ENCODE peak calls at places on chromosomes 13 and 19, in seven cellular contexts. B, Z, Q, J, U, V and X are unnamed samples.

GRCh38 chr19:47839913-47840312 is 18.2 kb downstream of the CRX start:
- DNase-seq in Q (no peak), Z (no peak), B (no peak), V (no peak), U (no peak), J (no peak), X (no peak)

GRCh38 chr13:26910754-26911465 is 150.3 kb upstream of the GPR12 start:
- DNase-seq in Q (no peak), U (no peak), J (no peak), B (no peak), V (no peak), Z (no peak), X (no peak)

GRCh38 chr19:13817018-13817614 is 21.9 kb downstream of the ZSWIM4 start:
- DNase-seq in V (peak; percentile 98), Q (no peak), B (peak; percentile 88), U (peak; percentile 21), Z (no peak), J (no peak), X (no peak)

GRCh38 chr19:20079487-20079886 is 1.7 kb downstream of the ZNF90 start:
- DNase-seq in B (no peak), V (no peak), U (no peak), Q (no peak), J (no peak), Z (no peak), X (no peak)

GRCh38 chr13:77033717-77034302 is 6.9 kb upstream of the FBXL3 start:
- DNase-seq in V (no peak), B (no peak), U (no peak), Z (no peak), J (no peak), Q (peak; percentile 60), X (no peak)

GRCh38 chr13:25882732-25883357 is 169.0 kb downstream of the SHISA2 start:
- DNase-seq in B (no peak), J (no peak), Q (no peak), U (no peak), Z (no peak), V (no peak), X (no peak)

GRCh38 chr19:13082192-13083007 is 20.3 kb downstream of the LYL1 start:
- DNase-seq in V (no peak), Z (no peak), J (no peak), B (peak; percentile 49), U (no peak), Q (peak; percentile 62), X (peak; percentile 79)

GRCh38 chr13:76942363-76942762 is 5.9 kb upstream of the ACOD1 start:
- DNase-seq in V (no peak), Z (no peak), U (no peak), J (no peak), B (no peak), Q (no peak), X (no peak)

GRCh38 chr13:97856001-97856675 is 97.3 kb upstream of the IPO5 start:
- DNase-seq in V (no peak), B (no peak), J (peak; percentile 62), Z (no peak), U (peak; percentile 16), Q (no peak), X (no peak)

GRCh38 chr19:1243768-1244692 is 2.5 kb downstream of the ATP5F1D start:
- DNase-seq in Q (peak; percentile 77), Z (no peak), V (no peak), U (peak; percentile 90), J (peak; percentile 93), B (no peak), X (peak; percentile 94)

GRCh38 chr13:44305845-44306244 is 67.8 kb upstream of the SERP2 start:
- DNase-seq in U (no peak), J (no peak), B (no peak), Q (peak; percentile 67), V (no peak), Z (no peak), X (peak; percentile 38)

GRCh38 chr13:110426745-110427144 is 119.7 kb downstream of the COL4A2 start:
- DNase-seq in V (no peak), Q (no peak), J (no peak), Z (no peak), B (no peak), U (no peak), X (no peak)

GRCh38 chr19:7287716-7288115 is 6.5 kb downstream of the INSR start:
- DNase-seq in J (no peak), Z (no peak), V (no peak), U (no peak), B (no peak), Q (no peak), X (peak; percentile 32)

GRCh38 chr13:46146898-46147297 is 35.1 kb downstream of the LCP1 start:
- DNase-seq in B (no peak), Z (no peak), J (peak; percentile 33), V (no peak), U (no peak), Q (no peak), X (peak; percentile 63)

GRCh38 chr19:4173479-4174211 is 8.7 kb downstream of the SIRT6 start:
- DNase-seq in V (no peak), U (no peak), Z (no peak), Q (no peak), B (no peak), J (no peak), X (no peak)

GRCh38 chr13:30720470-30720869 is 14.9 kb upstream of the ALOX5AP start:
- DNase-seq in U (no peak), B (no peak), J (no peak), Z (no peak), Q (no peak), V (no peak), X (no peak)

GRCh38 chr19:34088292-34088691 is 84.0 kb upstream of the LSM14A start:
- DNase-seq in B (no peak), V (no peak), Q (no peak), U (no peak), J (no peak), Z (no peak), X (no peak)

GRCh38 chr19:17346109-17346671 is 8.8 kb downstream of the GTPBP3 start:
- DNase-seq in U (peak; percentile 74), V (peak; percentile 63), J (peak; percentile 85), Q (peak; percentile 42), B (peak; percentile 89), Z (no peak), X (peak; percentile 74)

GRCh38 chr19:8575467-8575997 is 1.7 kb downstream of the MYO1F start:
- DNase-seq in B (no peak), J (no peak), Q (peak; percentile 35), U (no peak), V (no peak), Z (no peak), X (no peak)

GRCh38 chr19:50266896-50267295 is 62.3 kb downstream of the KCNC3 start:
- DNase-seq in J (no peak), U (no peak), Z (no peak), B (peak; percentile 98), Q (no peak), V (peak; percentile 84), X (no peak)

GRCh38 chr19:29671393-29672076 is 6.3 kb downstream of the PLEKHF1 start:
- DNase-seq in U (no peak), V (no peak), B (peak; percentile 68), Z (peak; percentile 50), Q (no peak), J (peak; percentile 43), X (no peak)

GRCh38 chr13:31159306-31159705 is 2.4 kb downstream of the HSPH1 start:
- DNase-seq in Z (no peak), B (no peak), Q (peak; percentile 7), V (no peak), J (no peak), U (no peak), X (no peak)

GRCh38 chr13:32264407-32264806 is 50.8 kb downstream of the ZAR1L start:
- DNase-seq in Z (no peak), Q (peak; percentile 55), B (no peak), J (peak; percentile 42), U (peak; percentile 89), V (no peak), X (no peak)

GRCh38 chr13:35349673-35350278 is 126.7 kb downstream of the MAB21L1 start:
- DNase-seq in U (peak; percentile 11), Q (no peak), Z (no peak), J (no peak), B (no peak), V (no peak), X (no peak)

GRCh38 chr19:18868380-18869230 is 27.4 kb downstream of the CERS1 start:
- DNase-seq in Q (no peak), J (no peak), U (no peak), Z (no peak), B (no peak), V (no peak), X (no peak)

GRCh38 chr19:10935371-10936059 is 6.9 kb downstream of the TIMM29 start:
- DNase-seq in B (peak; percentile 6), Z (no peak), Q (no peak), U (no peak), V (no peak), J (no peak), X (no peak)

DNA sequence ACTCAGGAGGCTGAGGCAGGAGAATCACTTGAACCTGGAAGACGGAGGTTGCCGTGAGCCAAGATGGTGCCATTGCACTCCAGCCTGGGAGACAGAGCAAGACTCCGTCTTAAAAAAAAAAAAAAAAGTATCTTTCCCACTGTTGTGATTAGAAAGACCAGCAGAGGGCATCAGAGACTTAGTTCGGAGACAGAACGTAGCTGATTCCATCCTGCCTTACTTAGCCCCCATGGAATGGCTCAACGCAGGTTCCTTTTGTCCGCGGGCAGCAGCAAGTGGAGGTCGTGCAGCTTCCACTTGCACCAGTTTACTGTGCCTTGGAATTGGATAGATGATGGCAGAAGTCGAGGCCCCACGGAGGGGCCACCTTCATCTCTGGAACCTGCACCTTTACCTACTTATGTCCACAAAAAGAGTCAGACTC is 8.1 kb downstream of the TIMM29 start:
- DNase-seq in Z (no peak), V (no peak), U (no peak), Q (peak; percentile 81), B (peak; percentile 70), J (peak; percentile 61), X (no peak)
- TF ChIP-seq POLR2A in Z (no peak), V (no peak), U (no peak), Q (no peak), B (no peak), J (no peak), X (no peak)

GRCh38 chr19:32053366-32053765 is 292.0 kb upstream of the ZNF507 start:
- DNase-seq in U (no peak), J (no peak), Z (no peak), V (no peak), B (no peak), Q (no peak), X (no peak)
- H3K27me3 ChIP-seq in U (no peaks in the 10 kb centered on the region), J (no peaks in the 10 kb centered on the region), Z (peaks cover 3% of the 10 kb centered on the region), V (no peaks in the 10 kb centered on the region), B (no peaks in the 10 kb centered on the region), Q (no peaks in the 10 kb centered on the region), X (no peaks in the 10 kb centered on the region)

DNA sequence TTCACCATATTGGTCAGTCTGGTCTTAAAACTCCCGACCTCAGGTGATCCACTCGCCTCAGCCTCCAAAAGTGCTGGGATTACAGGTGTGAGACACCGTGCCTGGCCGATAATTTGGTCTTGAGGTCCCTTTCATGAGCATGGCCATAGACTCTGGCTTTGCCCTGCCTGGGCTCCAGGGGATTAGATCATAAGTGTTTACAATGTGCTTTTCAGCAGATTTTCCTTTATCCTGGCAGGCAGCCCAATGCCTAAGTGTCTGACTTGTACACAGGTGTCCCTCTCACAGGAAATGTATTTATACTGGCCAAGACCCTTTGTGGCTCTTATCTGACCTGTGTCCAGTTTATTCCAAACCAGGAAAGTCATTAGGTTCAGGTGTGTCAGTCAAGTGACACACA is 15.9 kb downstream of the BCAM start:
- DNase-seq in U (no peak), B (no peak), V (no peak), J (no peak), Z (no peak), Q (no peak), X (no peak)
- H3K27ac ChIP-seq in U (no peak overlapping the region), B (no peak overlapping the region), V (no peak overlapping the region), J (no peak overlapping the region), Z (no peak overlapping the region), Q (no peak overlapping the region), X (no peak overlapping the region)

GRCh38 chr19:46373573-46374359 is 26.9 kb downstream of the PPP5C start:
- DNase-seq in Q (peak; percentile 50), J (peak; percentile 78), U (peak; percentile 87), Z (peak; percentile 31), B (no peak), V (peak; percentile 62), X (peak; percentile 95)
- TF ChIP-seq POLR2A in Q (no peak), J (no peak), U (no peak), Z (no peak), B (no peak), V (no peak), X (no peak)